ENCODE peak calls at places on chromosomes 12 and 14, in seven cellular contexts. S is cardiac muscle cell; T is A549; O is CD8-positive, alpha-beta memory T cell; C is body of pancreas; L is astrocyte; X is K562. U is an unnamed sample.

GRCh38 chr12:60101715-60102114 is 505.9 kb downstream of the SLC16A7 start:
- DNase-seq in O (no peak), S (no peak), T (no peak), X (no peak), C (no peak), L (peak), U (no peak)

GRCh38 chr14:66231823-66232222 is 254.3 kb upstream of the CCDC196 start:
- DNase-seq in X (no peak), O (no peak), L (no peak), S (no peak), T (no peak), C (no peak), U (no peak)

GRCh38 chr14:75452900-75453816 is 25.3 kb downstream of the JDP2 start:
- DNase-seq in O (no peak), S (peak), C (peak), L (peak), T (peak), X (no peak), U (peak)

GRCh38 chr12:113958108-113958507 is 8.0 kb downstream of the RBM19 start:
- DNase-seq in L (no peak), C (no peak), T (no peak), X (no peak), O (no peak), S (no peak), U (no peak)

GRCh38 chr14:58341152-58341748 is 42.9 kb downstream of the ARID4A start:
- DNase-seq in S (no peak), L (no peak), T (no peak), O (no peak), C (no peak), X (no peak), U (no peak)

GRCh38 chr12:700061-700460 is 36.8 kb upstream of the NINJ2 start:
- DNase-seq in T (no peak), O (no peak), S (no peak), L (no peak), X (no peak), C (no peak), U (no peak)

GRCh38 chr12:13444076-13444475 is 247.6 kb downstream of the EMP1 start:
- DNase-seq in X (no peak), S (no peak), O (no peak), T (no peak), C (no peak), L (no peak), U (no peak)

GRCh38 chr12:128382946-128383739 is 116.2 kb downstream of the TMEM132C start:
- DNase-seq in T (no peak), L (no peak), S (no peak), X (no peak), O (no peak), C (no peak), U (no peak)

GRCh38 chr12:114974333-114974732 is 290.4 kb upstream of the TBX3 start:
- DNase-seq in L (no peak), O (no peak), C (no peak), X (no peak), S (no peak), T (no peak), U (no peak)

DNA sequence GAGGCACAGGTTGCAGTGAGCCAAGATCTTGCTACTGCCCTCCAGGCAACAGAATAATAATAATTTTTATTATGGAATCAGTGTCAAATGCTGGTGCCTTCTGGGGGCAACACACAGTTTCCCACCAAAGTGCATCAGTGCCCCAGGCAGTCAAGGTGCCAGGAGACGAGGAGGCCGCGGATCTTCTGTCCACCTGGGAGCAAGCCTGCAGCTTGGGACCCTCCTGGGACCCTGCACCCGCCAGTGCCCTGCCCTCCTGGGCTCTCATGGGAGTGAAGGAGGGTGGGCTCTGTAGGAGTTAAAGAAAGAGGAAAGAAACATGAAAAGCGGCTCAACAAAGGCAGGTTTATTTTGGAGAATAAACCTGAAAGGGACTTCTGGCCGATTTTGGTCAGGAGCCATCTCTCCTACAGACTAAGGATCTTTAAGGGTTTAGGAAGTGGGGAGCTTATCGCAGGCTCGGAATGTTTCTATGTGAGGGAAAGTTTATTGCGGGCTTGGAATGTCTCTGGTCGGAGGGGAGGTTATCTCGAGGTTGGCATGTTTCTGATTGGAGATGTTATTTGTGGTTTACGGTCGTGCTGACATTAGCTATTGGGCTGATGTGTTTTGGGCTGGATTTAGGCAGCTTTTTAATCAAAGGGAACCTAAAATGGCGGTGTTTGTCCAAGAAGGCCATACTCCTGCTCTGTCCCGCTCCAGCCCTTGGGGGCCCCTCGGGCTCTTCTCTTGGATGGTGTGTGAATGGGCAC is 1.1 kb upstream of the ASPG start:
- DNase-seq in O (no peak), T (no peak), L (peak), S (peak), X (no peak), C (peak), U (no peak)
- H3K27ac ChIP-seq in O (no peak), T (no peak), L (no peak), S (peak), X (no peak), C (no peak), U (no peak)

GRCh38 chr12:62763827-62764226 is 171.1 kb downstream of the PPM1H start:
- DNase-seq in C (no peak), L (no peak), T (no peak), X (no peak), S (no peak), O (no peak), U (no peak)

GRCh38 chr12:62763319-62763718 is 171.6 kb downstream of the PPM1H start:
- DNase-seq in L (no peak), X (no peak), T (no peak), C (no peak), S (no peak), O (no peak), U (no peak)

GRCh38 chr12:62761658-62762057 is 173.3 kb downstream of the PPM1H start:
- DNase-seq in T (no peak), O (no peak), L (no peak), X (no peak), C (peak), S (no peak), U (no peak)

GRCh38 chr12:62764251-62764650 is 170.7 kb downstream of the PPM1H start:
- DNase-seq in T (no peak), S (no peak), L (no peak), X (no peak), O (no peak), C (no peak), U (no peak)

DNA sequence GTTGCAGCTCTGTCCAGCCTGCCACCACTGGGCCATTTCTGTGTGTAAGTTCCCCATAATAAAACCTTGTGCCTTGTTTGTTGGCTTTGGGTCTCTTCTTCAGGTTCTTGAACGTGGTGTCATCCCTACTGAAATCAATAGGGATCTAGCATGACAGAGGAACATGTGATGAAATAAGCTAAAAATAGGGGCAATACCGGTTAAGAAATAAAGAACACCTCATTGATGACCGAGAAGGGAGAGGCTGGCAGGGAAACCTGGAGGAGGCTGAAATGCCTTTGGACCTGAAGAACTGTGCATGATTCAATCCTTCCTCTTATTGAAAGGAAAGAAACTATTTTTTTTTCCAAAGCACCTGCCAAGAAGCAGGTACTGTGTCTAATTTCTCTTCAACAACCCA is 172.3 kb downstream of the PPM1H start:
- DNase-seq in L (no peak), T (no peak), O (no peak), S (no peak), C (no peak), X (no peak), U (no peak)
- H3K27ac ChIP-seq in L (no peak), T (peak), O (no peak), S (no peak), C (no peak), X (no peak), U (no peak)

GRCh38 chr12:101743724-101744472 is 4.6 kb upstream of the SYCP3 start:
- DNase-seq in S (no peak), C (no peak), L (no peak), T (no peak), O (no peak), X (no peak), U (no peak)
- H3K27ac ChIP-seq in S (no peak), C (no peak), L (no peak), T (no peak), O (no peak), X (no peak), U (no peak)

GRCh38 chr12:32891526-32891925 is 5.1 kb downstream of the PKP2 start:
- DNase-seq in L (no peak), T (no peak), O (no peak), C (no peak), X (no peak), S (no peak), U (no peak)
- H3K27ac ChIP-seq in L (no peak), T (peak), O (no peak), C (peak), X (no peak), S (peak), U (peak)

GRCh38 chr12:75564398-75564797 is 53.0 kb upstream of the KRR1 start:
- DNase-seq in O (no peak), X (no peak), T (no peak), S (no peak), C (no peak), L (peak), U (no peak)
- H3K27ac ChIP-seq in O (no peak), X (no peak), T (no peak), S (no peak), C (no peak), L (no peak), U (no peak)

GRCh38 chr12:52180971-52181628 is 10.7 kb downstream of the KRT80 start:
- DNase-seq in T (no peak), X (no peak), O (no peak), C (no peak), S (no peak), L (no peak), U (no peak)
- H3K27ac ChIP-seq in T (peak), X (no peak), O (no peak), C (no peak), S (peak), L (peak), U (no peak)

GRCh38 chr12:3892631-3893030 is 19.4 kb upstream of the PARP11 start:
- DNase-seq in L (no peak), X (no peak), C (no peak), O (no peak), S (no peak), T (no peak), U (no peak)

GRCh38 chr12:3901116-3901515 is 27.9 kb upstream of the PARP11 start:
- DNase-seq in O (no peak), S (no peak), L (no peak), X (no peak), C (no peak), T (no peak), U (no peak)

GRCh38 chr12:3898751-3899150 is 25.6 kb upstream of the PARP11 start:
- DNase-seq in S (no peak), L (no peak), C (no peak), T (no peak), X (no peak), O (no peak), U (no peak)

GRCh38 chr12:3896851-3897351 is 23.7 kb upstream of the PARP11 start:
- DNase-seq in X (no peak), L (no peak), O (no peak), S (no peak), C (peak), T (no peak), U (no peak)

GRCh38 chr12:3897400-3897910 is 24.3 kb upstream of the PARP11 start:
- DNase-seq in T (no peak), S (no peak), O (no peak), L (no peak), C (no peak), X (no peak), U (no peak)
- H3K27ac ChIP-seq in T (no peak), S (no peak), O (no peak), L (no peak), C (no peak), X (no peak), U (no peak)

GRCh38 chr12:34190054-34190453 is 167.8 kb downstream of the ALG10 start:
- DNase-seq in S (no peak), T (no peak), L (no peak), X (no peak), O (no peak), C (no peak), U (no peak)

GRCh38 chr12:34188974-34189373 is 166.7 kb downstream of the ALG10 start:
- DNase-seq in T (no peak), O (no peak), S (no peak), X (no peak), C (no peak), L (no peak), U (no peak)

DNA sequence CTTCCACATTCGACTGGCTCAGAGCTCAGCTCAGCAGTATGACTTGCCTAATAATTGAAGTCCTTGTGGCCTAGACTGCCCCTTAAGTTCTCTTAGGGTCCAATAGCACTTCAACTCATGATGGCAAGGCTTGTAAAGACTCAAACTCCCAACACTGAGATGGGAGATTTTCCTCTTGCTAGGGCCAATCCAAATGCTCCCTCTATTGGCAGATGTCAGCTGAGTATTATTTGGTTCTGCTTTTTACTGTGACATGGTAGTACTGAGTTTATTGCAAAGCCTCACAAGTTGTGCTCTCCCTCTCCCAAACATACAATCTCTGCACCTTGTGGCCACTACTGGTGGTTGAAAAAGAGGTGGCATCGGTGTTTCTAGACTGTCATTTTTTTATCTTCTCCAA is 164.2 kb downstream of the ALG10 start:
- DNase-seq in X (peak), S (no peak), T (no peak), C (no peak), L (no peak), O (no peak), U (no peak)
- H3K27ac ChIP-seq in X (no peak), S (no peak), T (no peak), C (no peak), L (no peak), O (no peak), U (no peak)

U was measured in PC-9.